ENCODE peak calls at places on chromosomes 1 and 21, in five cellular contexts. P, C, R, W and V are unnamed samples.

GRCh38 chr1:167871331-167871730 is 42.6 kb downstream of the ADCY10 start:
- DNase-seq in C (no peak), R (no peak), W (no peak), P (no peak), V (no peak)

GRCh38 chr21:38277501-38278111 is 20.8 kb downstream of the KCNJ15 start:
- DNase-seq in C (peak; percentile 78), R (no peak), P (no peak), W (peak; percentile 35), V (peak; percentile 100)

GRCh38 chr1:61204528-61204927 is 122.2 kb downstream of the NFIA start:
- DNase-seq in R (no peak), P (no peak), C (no peak), W (no peak), V (no peak)

GRCh38 chr1:28718601-28719331 is 18.0 kb upstream of the YTHDF2 start:
- DNase-seq in W (no peak), P (no peak), C (no peak), R (no peak), V (peak; percentile 20)

GRCh38 chr21:35324372-35325220 is 275.5 kb upstream of the RUNX1 start:
- DNase-seq in C (peak; percentile 62), R (no peak), P (no peak), W (no peak), V (peak; percentile 35)

GRCh38 chr21:45258476-45258875 is 29.2 kb downstream of the POFUT2 start:
- DNase-seq in W (no peak), P (no peak), C (peak; percentile 48), R (no peak), V (no peak)

GRCh38 chr1:115677570-115677969 is 35.8 kb downstream of the VANGL1 start:
- DNase-seq in C (no peak), W (no peak), P (no peak), R (no peak), V (no peak)

GRCh38 chr1:225441314-225442119 is 13.7 kb upstream of the LBR start:
- DNase-seq in R (no peak), C (no peak), P (no peak), W (no peak), V (peak; percentile 68)

GRCh38 chr1:159879977-159880376 is 17.5 kb upstream of the VSIG8 start:
- DNase-seq in P (no peak), W (no peak), C (no peak), R (no peak), V (peak; percentile 89)

GRCh38 chr1:156146749-156147405 is 6.5 kb upstream of the SEMA4A start:
- DNase-seq in R (no peak), P (no peak), C (no peak), W (no peak), V (no peak)

GRCh38 chr1:29083318-29084195 is 40.1 kb downstream of the TMEM200B start:
- DNase-seq in R (no peak), P (no peak), C (no peak), W (no peak), V (no peak)

GRCh38 chr1:184194251-184194650 is 142.7 kb downstream of the TSEN15 start:
- DNase-seq in R (no peak), P (no peak), C (no peak), W (no peak), V (no peak)

GRCh38 chr1:160206421-160207117 is 1.4 kb downstream of the PEA15 start:
- DNase-seq in P (no peak), R (no peak), W (no peak), C (peak; percentile 59), V (peak; percentile 72)

GRCh38 chr1:24454684-24455091 is 39.1 kb downstream of the NIPAL3 start:
- DNase-seq in P (no peak), W (no peak), C (no peak), R (no peak), V (no peak)

GRCh38 chr21:37554661-37555379 is 188.2 kb downstream of the DYRK1A start:
- DNase-seq in R (no peak), W (no peak), P (no peak), C (peak; percentile 14), V (no peak)

GRCh38 chr1:157095551-157095950 is 4.1 kb downstream of the ETV3L start:
- DNase-seq in C (no peak), P (no peak), R (no peak), W (no peak), V (no peak)

GRCh38 chr1:3313579-3313955 is 140.9 kb upstream of the ARHGEF16 start:
- DNase-seq in C (peak; percentile 89), R (peak; percentile 80), P (no peak), W (peak; percentile 88), V (no peak)

GRCh38 chr21:46118305-46118870 is 20.5 kb downstream of the COL6A2 start:
- DNase-seq in P (no peak), W (no peak), C (no peak), R (peak; percentile 47), V (no peak)

GRCh38 chr1:233904979-233905415 is 521 bp downstream of the SLC35F3 start:
- DNase-seq in W (peak; percentile 12), C (no peak), P (no peak), R (peak; percentile 61), V (no peak)

GRCh38 chr1:54581621-54582035 is 33.6 kb downstream of the ACOT11 start:
- DNase-seq in R (peak; percentile 100), P (no peak), C (peak; percentile 98), W (peak; percentile 93), V (peak; percentile 92)

GRCh38 chr1:7568901-7569524 is 202.1 kb upstream of the VAMP3 start:
- DNase-seq in P (no peak), C (no peak), R (no peak), W (no peak), V (no peak)

GRCh38 chr1:178361847-178362246 is 134.9 kb downstream of the CLEC20A start:
- DNase-seq in C (no peak), R (no peak), W (no peak), P (no peak), V (no peak)

GRCh38 chr1:10495942-10496341 is 21.2 kb downstream of the PEX14 start:
- DNase-seq in R (no peak), P (no peak), C (no peak), W (peak; percentile 41), V (peak; percentile 99)

GRCh38 chr1:42221952-42222606 is 57.5 kb upstream of the GUCA2A start:
- DNase-seq in W (no peak), C (no peak), R (no peak), P (no peak), V (peak; percentile 54)

GRCh38 chr1:87305096-87305495 is 23.6 kb upstream of the LMO4 start:
- DNase-seq in R (no peak), W (no peak), C (no peak), P (no peak), V (no peak)

GRCh38 chr1:161192476-161193465 is 6.1 kb downstream of the ADAMTS4 start:
- DNase-seq in W (peak; percentile 57), R (no peak), P (no peak), C (peak; percentile 88), V (peak; percentile 51)

GRCh38 chr1:237340892-237341291 is 298.9 kb downstream of the RYR2 start:
- DNase-seq in W (no peak), R (no peak), C (no peak), P (no peak), V (no peak)

GRCh38 chr1:11985851-11986250 is 5.6 kb downstream of the MFN2 start:
- DNase-seq in P (no peak), C (no peak), W (no peak), R (no peak), V (no peak)

GRCh38 chr1:179447489-179447888 is 81.7 kb downstream of the AXDND1 start:
- DNase-seq in R (no peak), W (no peak), C (no peak), P (no peak), V (peak; percentile 20)

GRCh38 chr1:43276673-43277072 is 6.9 kb downstream of the TMEM125 start:
- DNase-seq in R (no peak), P (no peak), C (no peak), W (no peak), V (no peak)

GRCh38 chr1:96475882-96476281 is 245.7 kb upstream of the PTBP2 start:
- DNase-seq in R (no peak), C (no peak), W (no peak), P (no peak), V (no peak)

GRCh38 chr1:47793563-47793962 is 203.6 kb downstream of the TRABD2B start:
- DNase-seq in P (no peak), W (no peak), R (no peak), C (no peak), V (no peak)

GRCh38 chr1:226635456-226635941 is 86.9 kb downstream of the STUM start:
- DNase-seq in R (no peak), W (no peak), P (no peak), C (no peak), V (peak; percentile 76)
- H3K4me3 ChIP-seq in R (no peak overlapping the region), W (no peak overlapping the region), P (no peak overlapping the region), C (no peak overlapping the region), V (no peak overlapping the region)

GRCh38 chr1:200969726-200970521 is 53.6 kb downstream of the KIF21B start:
- DNase-seq in R (no peak), W (no peak), P (no peak), C (no peak), V (no peak)
- TF ChIP-seq CTCF in R (no peak), W (no peak), P (no peak), C (no peak), V (no peak)

GRCh38 chr1:5373281-5373680 is 618.9 kb downstream of the NPHP4 start:
- DNase-seq in R (no peak), W (no peak), C (no peak), P (no peak), V (no peak)
- H3K27me3 ChIP-seq in R (no peaks in the 10 kb centered on the region), W (no peaks in the 10 kb centered on the region), C (no peaks in the 10 kb centered on the region), P (no peaks in the 10 kb centered on the region), V (no peaks in the 10 kb centered on the region)

GRCh38 chr1:169563650-169564049 is 22.6 kb downstream of the F5 start:
- DNase-seq in R (no peak), C (no peak), P (no peak), W (no peak), V (no peak)

GRCh38 chr1:169563019-169563615 is 23.2 kb downstream of the F5 start:
- DNase-seq in W (no peak), P (no peak), C (no peak), R (no peak), V (no peak)

GRCh38 chr1:169561692-169562091 is 24.6 kb downstream of the F5 start:
- DNase-seq in C (no peak), P (no peak), R (no peak), W (no peak), V (no peak)

GRCh38 chr1:169568497-169568896 is 17.8 kb downstream of the F5 start:
- DNase-seq in R (no peak), W (no peak), C (no peak), P (no peak), V (no peak)

GRCh38 chr1:169565335-169566271 is 20.7 kb downstream of the F5 start:
- DNase-seq in W (no peak), P (no peak), C (no peak), R (no peak), V (peak; percentile 52)
- H3K4me3 ChIP-seq in W (no peak overlapping the region), P (no peak overlapping the region), C (no peak overlapping the region), R (no peak overlapping the region), V (no peak overlapping the region)